ENCODE peak calls at places on chromosome 9, in ten cellular contexts. Q is psoas muscle, Z is skeletal muscle cell, P is brain microvascular endothelial cell, T is pancreas, K is hepatocyte, R is heart right ventricle, O is HCT116, E is IMR-90, M is fibroblast of pulmonary artery. U is an unnamed sample.
A peak's percentile ranks its signal among the peaks of the same experiment; 100 is the strongest.

GRCh38 chr9:89626741-89627265 is 22.0 kb downstream of the GADD45G start:
- DNase-seq in Q (no peak), Z (no peak), P (no peak), T (no peak), K (no peak), R (no peak), O (no peak), E (no peak), M (no peak), U (no peak)

GRCh38 chr9:14318934-14319513 is 5.1 kb upstream of the NFIB start:
- DNase-seq in Q (no peak), Z (no peak), P (no peak), T (no peak), K (no peak), R (no peak), O (no peak), E (no peak), M (no peak), U (no peak)

GRCh38 chr9:13992136-13992798 is 321.7 kb downstream of the NFIB start:
- DNase-seq in Q (no peak), Z (no peak), P (peak; percentile 30), T (no peak), K (no peak), R (no peak), O (no peak), E (no peak), M (peak; percentile 48), U (no peak)

GRCh38 chr9:133066181-133066983 is 4.6 kb downstream of the CEL start:
- DNase-seq in Q (peak; percentile 21), Z (no peak), P (no peak), T (peak; percentile 72), K (no peak), R (no peak), O (no peak), E (no peak), M (no peak), U (no peak)

GRCh38 chr9:113957778-113958430 is 81.8 kb downstream of the ZNF618 start:
- DNase-seq in Q (no peak), Z (peak; percentile 73), P (peak; percentile 85), T (peak; percentile 37), K (peak; percentile 80), R (no peak), O (no peak), E (peak; percentile 94), M (peak; percentile 80), U (no peak)

GRCh38 chr9:133417541-133418461 is at the start of gene REXO4:
- DNase-seq in Q (peak; percentile 94), Z (peak; percentile 66), P (peak; percentile 69), T (peak; percentile 82), K (peak; percentile 90), R (peak; percentile 83), O (peak; percentile 85), E (peak; percentile 85), M (peak; percentile 89), U (peak; percentile 69)

GRCh38 chr9:36988848-36989247 is 45.2 kb downstream of the PAX5 start:
- DNase-seq in Q (no peak), Z (no peak), P (no peak), T (no peak), K (no peak), R (no peak), O (no peak), E (no peak), M (no peak), U (no peak)

GRCh38 chr9:92140074-92140753 is 25.0 kb upstream of the SPTLC1 start:
- DNase-seq in Q (peak; percentile 88), Z (no peak), P (peak; percentile 66), T (peak; percentile 74), K (peak; percentile 83), R (peak; percentile 78), O (peak; percentile 38), E (peak; percentile 65), M (peak; percentile 76), U (peak; percentile 37)

GRCh38 chr9:134052491-134052890 is 15.3 kb downstream of the BRD3 start:
- DNase-seq in Q (no peak), Z (no peak), P (no peak), T (no peak), K (no peak), R (no peak), O (no peak), E (no peak), M (no peak), U (no peak)

GRCh38 chr9:99353408-99353807 is 131.3 kb downstream of the SEC61B start:
- DNase-seq in Q (no peak), Z (peak; percentile 90), P (peak; percentile 90), T (no peak), K (no peak), R (no peak), O (no peak), E (peak; percentile 98), M (peak; percentile 69), U (no peak)

GRCh38 chr9:130432362-130432761 is 12.4 kb upstream of the ASS1 start:
- DNase-seq in Q (peak; percentile 34), Z (no peak), P (no peak), T (no peak), K (no peak), R (no peak), O (no peak), E (no peak), M (no peak), U (no peak)

GRCh38 chr9:36781532-36781931 is 208.8 kb downstream of the MELK start:
- DNase-seq in Q (no peak), Z (peak; percentile 1), P (no peak), T (peak; percentile 16), K (no peak), R (no peak), O (peak; percentile 13), E (peak; percentile 8), M (no peak), U (no peak)

GRCh38 chr9:131402738-131403492 is 9.0 kb downstream of the PRRC2B start:
- DNase-seq in Q (peak; percentile 92), Z (peak; percentile 86), P (peak; percentile 83), T (peak; percentile 81), K (peak; percentile 83), R (peak; percentile 79), O (no peak), E (peak; percentile 89), M (peak; percentile 94), U (no peak)

GRCh38 chr9:27528886-27529315 is 713 bp downstream of the MOB3B start:
- DNase-seq in Q (peak; percentile 76), Z (no peak), P (no peak), T (peak; percentile 52), K (peak; percentile 83), R (peak; percentile 36), O (no peak), E (no peak), M (peak; percentile 11), U (peak; percentile 26)

GRCh38 chr9:975740-976257 is 656 bp upstream of the DMRT3 start:
- DNase-seq in Q (no peak), Z (no peak), P (no peak), T (no peak), K (no peak), R (no peak), O (no peak), E (no peak), M (no peak), U (no peak)

GRCh38 chr9:111566234-111566633 is 33.2 kb downstream of the PTGR1 start:
- DNase-seq in Q (no peak), Z (no peak), P (no peak), T (no peak), K (peak; percentile 8), R (no peak), O (no peak), E (no peak), M (peak; percentile 58), U (no peak)

GRCh38 chr9:35042891-35043545 is 29.4 kb downstream of the VCP start:
- DNase-seq in Q (no peak), Z (no peak), P (no peak), T (no peak), K (no peak), R (no peak), O (no peak), E (no peak), M (no peak), U (no peak)

GRCh38 chr9:18447131-18447530 is 26.8 kb upstream of the ADAMTSL1 start:
- DNase-seq in Q (no peak), Z (no peak), P (no peak), T (peak; percentile 10), K (no peak), R (no peak), O (no peak), E (no peak), M (no peak), U (no peak)

GRCh38 chr9:72808446-72808768 is 144.4 kb downstream of the ALDH1A1 start:
- DNase-seq in Q (no peak), Z (no peak), P (no peak), T (no peak), K (no peak), R (no peak), O (no peak), E (no peak), M (no peak), U (no peak)
- H3K4me3 ChIP-seq in Q (no peak overlapping the region), Z (no peak overlapping the region), P (no peak overlapping the region), T (no peak overlapping the region), K (no peak overlapping the region), R (no peak overlapping the region), O (no peak overlapping the region), E (no peak overlapping the region), M (no peak overlapping the region), U (no peak overlapping the region)

GRCh38 chr9:136764301-136764891 is at the start of gene LCN15:
- DNase-seq in Q (peak; percentile 36), Z (no peak), P (no peak), T (no peak), K (no peak), R (no peak), O (no peak), E (no peak), M (no peak), U (no peak)
- H3K4me3 ChIP-seq in Q (no peak within 1 kb of the TSS), Z (no peak within 1 kb of the TSS), P (no peak within 1 kb of the TSS), T (no peak within 1 kb of the TSS), K (no peak within 1 kb of the TSS), R (no peak within 1 kb of the TSS), O (no peak within 1 kb of the TSS), E (no peak within 1 kb of the TSS), M (no peak within 1 kb of the TSS), U (no peak within 1 kb of the TSS)

DNA sequence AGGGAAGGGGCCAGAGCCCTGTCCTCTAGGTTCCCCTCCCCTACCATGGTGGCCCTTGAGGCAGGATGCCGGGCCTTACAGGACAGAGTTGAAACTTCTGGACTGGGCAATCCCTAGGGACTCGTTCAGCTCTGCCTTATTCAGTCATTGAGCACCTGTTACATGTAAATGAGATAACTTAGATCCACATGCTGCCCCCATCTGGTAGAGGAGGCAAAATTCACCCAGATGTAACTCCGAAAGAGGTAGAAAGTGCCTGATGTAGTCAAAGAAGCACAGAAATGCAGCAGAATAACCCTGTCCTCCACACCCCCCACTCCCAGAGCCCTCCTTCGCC is 1.5 kb downstream of the GGTA1 start:
- DNase-seq in Q (no peak), Z (peak; percentile 22), P (peak; percentile 81), T (peak; percentile 73), K (peak; percentile 85), R (no peak), O (peak; percentile 77), E (peak; percentile 72), M (peak; percentile 81), U (no peak)
- H3K4me3 ChIP-seq in Q (peak overlapping the region; percentile 77), Z (no peak overlapping the region), P (no peak overlapping the region), T (peak overlapping the region; percentile 58), K (no peak overlapping the region), R (peak overlapping the region; percentile 76), O (peak overlapping the region; percentile 52), E (no peak overlapping the region), M (no peak overlapping the region), U (peak overlapping the region; percentile 17)

GRCh38 chr9:79672891-79673290 is 101.1 kb downstream of the TLE4 start:
- DNase-seq in Q (no peak), Z (no peak), P (no peak), T (no peak), K (no peak), R (no peak), O (no peak), E (no peak), M (no peak), U (no peak)
- H3K4me3 ChIP-seq in Q (no peak overlapping the region), Z (no peak overlapping the region), P (no peak overlapping the region), T (no peak overlapping the region), K (no peak overlapping the region), R (no peak overlapping the region), O (no peak overlapping the region), E (no peak overlapping the region), M (no peak overlapping the region), U (no peak overlapping the region)